ENCODE peak calls at places on chromosome 3, in four cellular contexts. S, Z, C and V are unnamed samples.

GRCh38 chr3:30871720-30872119 is 22.7 kb downstream of the GADL1 start:
- DNase-seq in S (no peak), Z (no peak), C (no peak), V (no peak)

GRCh38 chr3:136949146-136949545 is 8.6 kb upstream of the IL20RB start:
- DNase-seq in S (no peak), Z (no peak), C (no peak), V (no peak)

GRCh38 chr3:197561926-197562325 is 6.2 kb upstream of the BDH1 start:
- DNase-seq in S (no peak), Z (no peak), C (no peak), V (no peak)

GRCh38 chr3:33424606-33425453 is 15.4 kb downstream of the UBP1 start:
- DNase-seq in S (no peak), Z (no peak), C (no peak), V (peak; percentile 15)

GRCh38 chr3:102827386-102827785 is 392.6 kb downstream of the ZPLD1 start:
- DNase-seq in S (no peak), Z (no peak), C (no peak), V (no peak)

GRCh38 chr3:150747909-150748568 is 14.9 kb downstream of the SIAH2 start:
- DNase-seq in S (no peak), Z (no peak), C (no peak), V (no peak)

GRCh38 chr3:81394656-81395055 is 366.8 kb downstream of the GBE1 start:
- DNase-seq in S (no peak), Z (no peak), C (no peak), V (no peak)

GRCh38 chr3:64011685-64012084 is 11.6 kb downstream of the PSMD6 start:
- DNase-seq in S (no peak), Z (no peak), C (peak; percentile 40), V (no peak)

GRCh38 chr3:129278970-129279906 is 568 bp downstream of the HMCES start:
- DNase-seq in S (no peak), Z (no peak), C (peak; percentile 66), V (no peak)

GRCh38 chr3:151592287-151592686 is 131.4 kb upstream of the IGSF10 start:
- DNase-seq in S (no peak), Z (no peak), C (no peak), V (no peak)

GRCh38 chr3:129623447-129624118 is 17.1 kb upstream of the PLXND1 start:
- DNase-seq in S (no peak), Z (no peak), C (peak; percentile 70), V (peak; percentile 91)

GRCh38 chr3:52072020-52072419 is 15.6 kb upstream of the DUSP7 start:
- DNase-seq in S (no peak), Z (no peak), C (no peak), V (no peak)

GRCh38 chr3:53753518-53754183 is 92.6 kb downstream of the CHDH start:
- DNase-seq in S (no peak), Z (no peak), C (no peak), V (no peak)

GRCh38 chr3:50264389-50264963 is 4.5 kb upstream of the SEMA3B start:
- DNase-seq in S (peak; percentile 70), Z (peak; percentile 84), C (peak; percentile 82), V (peak; percentile 86)

GRCh38 chr3:170386468-170386867 is 29.0 kb downstream of the SKIL start:
- DNase-seq in S (no peak), Z (no peak), C (no peak), V (no peak)

GRCh38 chr3:48419149-48419548 is 10.7 kb downstream of the PLXNB1 start:
- DNase-seq in S (no peak), Z (no peak), C (peak; percentile 8), V (no peak)

GRCh38 chr3:6281662-6282061 is 579.3 kb upstream of the GRM7 start:
- DNase-seq in S (no peak), Z (no peak), C (no peak), V (no peak)

GRCh38 chr3:183533410-183534132 is 21.9 kb downstream of the KLHL6 start:
- DNase-seq in S (no peak), Z (no peak), C (no peak), V (no peak)

GRCh38 chr3:52810923-52811322 is 16.3 kb downstream of the ITIH3 start:
- DNase-seq in S (no peak), Z (no peak), C (no peak), V (no peak)

GRCh38 chr3:15953841-15954240 is 156.1 kb upstream of the ANKRD28 start:
- DNase-seq in S (no peak), Z (no peak), C (no peak), V (no peak)

GRCh38 chr3:13346481-13347389 is 73.4 kb downstream of the NUP210 start:
- DNase-seq in S (no peak), Z (no peak), C (no peak), V (peak; percentile 27)

GRCh38 chr3:156480949-156481348 is 74.0 kb downstream of the SSR3 start:
- DNase-seq in S (no peak), Z (no peak), C (no peak), V (no peak)

GRCh38 chr3:119660474-119661150 is at the start of gene POPDC2:
- DNase-seq in S (no peak), Z (no peak), C (no peak), V (peak; percentile 79)

GRCh38 chr3:21747376-21747775 is 3.6 kb downstream of the ZNF385D start:
- DNase-seq in S (no peak), Z (no peak), C (no peak), V (no peak)

GRCh38 chr3:59605944-59606534 is 556.2 kb upstream of the CFAP20DC start:
- DNase-seq in S (no peak), Z (no peak), C (no peak), V (no peak)

GRCh38 chr3:10162147-10162546 is 2.6 kb upstream of the IRAK2 start:
- DNase-seq in S (no peak), Z (no peak), C (no peak), V (no peak)

GRCh38 chr3:187722206-187722612 is 19.9 kb upstream of the RTP2 start:
- DNase-seq in S (no peak), Z (no peak), C (no peak), V (no peak)

GRCh38 chr3:100556656-100557310 is 52.6 kb upstream of the ADGRG7 start:
- DNase-seq in S (peak; percentile 59), Z (no peak), C (no peak), V (no peak)

GRCh38 chr3:197181751-197182150 is 116.7 kb downstream of the DLG1 start:
- DNase-seq in S (peak; percentile 25), Z (no peak), C (no peak), V (peak; percentile 35)

GRCh38 chr3:106617276-106617675 is 748.5 kb upstream of the CBLB start:
- DNase-seq in S (no peak), Z (no peak), C (no peak), V (no peak)

GRCh38 chr3:169618894-169619792 is 44.4 kb downstream of the MECOM start:
- DNase-seq in S (no peak), Z (no peak), C (no peak), V (no peak)

GRCh38 chr3:57446318-57446841 is 97.8 kb downstream of the DNAH12 start:
- DNase-seq in S (no peak), Z (no peak), C (no peak), V (no peak)

GRCh38 chr3:32640939-32641725 is 43.9 kb upstream of the CNOT10 start:
- DNase-seq in S (peak; percentile 21), Z (peak; percentile 9), C (no peak), V (peak; percentile 37)

GRCh38 chr3:4394048-4394447 is 73.0 kb downstream of the SUMF1 start:
- DNase-seq in S (no peak), Z (no peak), C (no peak), V (no peak)

GRCh38 chr3:33636125-33636855 is 81.8 kb downstream of the CLASP2 start:
- DNase-seq in S (no peak), Z (no peak), C (no peak), V (no peak)

GRCh38 chr3:11850003-11850402 is 3.3 kb upstream of the TAMM41 start:
- DNase-seq in S (no peak), Z (no peak), C (no peak), V (no peak)

GRCh38 chr3:28841436-28841835 is 439.4 kb upstream of the RBMS3 start:
- DNase-seq in S (no peak), Z (no peak), C (no peak), V (no peak)

GRCh38 chr3:123093696-123094095 is 26.9 kb downstream of the PDIA5 start:
- DNase-seq in S (no peak), Z (no peak), C (no peak), V (no peak)

GRCh38 chr3:123096126-123096525 is 29.3 kb downstream of the PDIA5 start:
- DNase-seq in S (no peak), Z (no peak), C (no peak), V (no peak)

GRCh38 chr3:123094492-123094891 is 27.7 kb downstream of the PDIA5 start:
- DNase-seq in S (no peak), Z (no peak), C (no peak), V (no peak)

GRCh38 chr3:123096701-123097100 is 29.9 kb downstream of the PDIA5 start:
- DNase-seq in S (no peak), Z (no peak), C (peak; percentile 74), V (peak; percentile 80)

DNA sequence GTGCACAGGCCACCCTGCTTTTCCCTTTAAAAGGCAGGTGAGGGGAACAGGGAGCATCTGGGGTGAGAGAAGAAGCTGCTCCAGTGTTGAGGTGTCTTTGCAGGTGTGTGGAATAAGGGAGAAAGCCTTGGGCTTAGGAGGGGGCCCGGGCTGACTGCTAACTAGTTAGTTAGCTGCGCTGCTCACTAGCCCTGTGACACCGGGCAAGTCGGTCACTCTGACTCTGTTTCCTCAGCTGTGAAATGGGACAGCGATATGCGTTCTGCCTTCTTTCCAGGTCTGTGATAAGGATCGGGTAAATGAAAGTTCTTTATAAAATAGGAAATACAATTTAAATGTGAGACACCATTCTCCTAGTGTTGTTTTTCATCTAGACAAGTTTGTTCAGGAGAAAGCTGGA is 28.1 kb downstream of the PDIA5 start:
- DNase-seq in S (no peak), Z (no peak), C (no peak), V (no peak)
- TF ChIP-seq CTCF in S (no peak), Z (no peak), C (no peak), V (no peak)

DNA sequence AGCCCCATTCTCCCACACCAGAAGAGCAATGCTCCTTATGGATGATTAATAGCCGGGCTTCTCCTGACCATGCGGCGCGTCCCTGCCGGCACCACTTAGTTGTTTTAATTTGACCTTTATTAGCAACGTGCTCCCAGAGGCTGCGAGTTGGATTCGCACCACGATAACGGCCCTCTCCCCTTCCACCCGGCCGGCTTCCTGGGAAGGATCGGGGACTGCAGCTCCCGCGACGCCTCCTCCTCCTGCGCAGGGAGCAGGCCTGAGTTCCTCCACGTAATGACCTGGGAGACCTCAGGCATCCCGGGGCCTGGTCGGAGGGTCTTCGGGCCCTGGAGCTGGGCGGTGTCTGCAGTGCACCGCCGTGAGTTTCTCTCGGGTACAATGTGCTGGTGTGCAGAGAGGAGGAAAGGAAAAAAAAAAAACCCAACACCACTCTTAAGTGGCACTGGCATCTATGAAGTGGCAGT is 243.3 kb upstream of the TOPAZ1 start:
- DNase-seq in S (no peak), Z (no peak), C (no peak), V (no peak)
- H3K4me3 ChIP-seq in S (peak overlapping the region; percentile 45), Z (peak overlapping the region; percentile 89), C (peak overlapping the region; percentile 59), V (peak overlapping the region; percentile 52)

GRCh38 chr3:8607285-8608040 is 37.1 kb downstream of the SSUH2 start:
- DNase-seq in S (peak; percentile 80), Z (no peak), C (no peak), V (peak; percentile 64)
- TF ChIP-seq CTCF in S (peak; percentile 85), Z (peak; percentile 73), C (peak; percentile 42), V (peak; percentile 61)

DNA sequence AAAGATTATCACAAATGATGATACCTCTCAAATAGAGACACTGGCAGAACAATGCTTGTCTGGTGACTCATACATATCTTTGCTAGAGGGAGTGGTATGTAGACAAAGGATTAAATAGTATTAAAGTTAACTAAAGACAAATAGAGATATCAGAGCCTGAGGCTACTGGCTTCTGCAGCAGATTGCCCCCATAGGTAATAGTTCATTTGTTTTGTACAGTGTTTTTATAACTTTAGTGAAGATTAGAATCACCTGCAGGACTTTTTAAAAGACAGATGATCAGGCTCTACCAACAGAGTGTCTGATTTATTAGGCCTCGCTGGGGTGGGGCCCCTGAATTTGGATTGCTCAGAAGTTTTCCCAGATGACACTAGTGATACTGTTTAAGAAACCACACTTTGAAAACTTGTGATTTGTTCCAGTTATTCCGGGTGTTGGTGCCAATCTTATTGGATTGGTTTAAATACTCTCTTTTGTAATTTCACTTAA is 96.4 kb downstream of the NAALADL2 start:
- DNase-seq in S (no peak), Z (no peak), C (no peak), V (no peak)
- H3K4me3 ChIP-seq in S (no peak overlapping the region), Z (no peak overlapping the region), C (no peak overlapping the region), V (no peak overlapping the region)